ENCODE peak calls at places on chromosomes 13 and 19, in eight cellular contexts. M, I, R, S, K, O, H and Z are unnamed samples. For H3K4me1, the result is how much of the 10 kb centered on the place peaks cover.

GRCh38 chr13:88339271-88339741 is 668.1 kb downstream of the SLITRK5 start:
- DNase-seq in M (no peak), I (no peak), R (no peak), S (no peak), K (no peak), O (no peak), H (no peak), Z (no peak)

GRCh38 chr13:105462981-105463380 is 1072.5 kb downstream of the EFNB2 start:
- DNase-seq in M (no peak), I (no peak), R (no peak), S (no peak), K (peak), O (no peak), H (no peak), Z (no peak)

GRCh38 chr19:281156-281853 is 9.9 kb downstream of the PLPP2 start:
- DNase-seq in M (no peak), I (no peak), R (no peak), S (no peak), K (no peak), O (peak), H (no peak), Z (no peak)

GRCh38 chr19:47854459-47854858 is 4.6 kb upstream of the TPRX2 start:
- DNase-seq in M (no peak), I (no peak), R (no peak), S (no peak), K (no peak), O (no peak), H (no peak), Z (no peak)

GRCh38 chr19:6730153-6730804 is 7.1 kb downstream of the GPR108 start:
- DNase-seq in M (peak), I (no peak), R (no peak), S (peak), K (no peak), O (peak), H (peak), Z (peak)

GRCh38 chr13:36965767-36966166 is 33.4 kb downstream of the ALG5 start:
- DNase-seq in M (no peak), I (no peak), R (no peak), S (no peak), K (peak), O (no peak), H (no peak), Z (no peak)

GRCh38 chr13:113630296-113630695 is 27.7 kb downstream of the ATP4B start:
- DNase-seq in M (no peak), I (no peak), R (peak), S (peak), K (no peak), O (peak), H (no peak), Z (no peak)

GRCh38 chr19:49896863-49897621 is at the start of gene IL4I1:
- DNase-seq in M (no peak), I (peak), R (no peak), S (no peak), K (peak), O (no peak), H (no peak), Z (no peak)

GRCh38 chr13:66558511-66558910 is 671.6 kb downstream of the PCDH9 start:
- DNase-seq in M (no peak), I (no peak), R (no peak), S (no peak), K (peak), O (no peak), H (no peak), Z (no peak)

GRCh38 chr19:15218501-15218900 is 13.7 kb downstream of the EPHX3 start:
- DNase-seq in M (no peak), I (no peak), R (no peak), S (no peak), K (no peak), O (no peak), H (no peak), Z (no peak)

GRCh38 chr13:53921473-53921872 is 892.9 kb downstream of the OLFM4 start:
- DNase-seq in M (no peak), I (no peak), R (no peak), S (no peak), K (no peak), O (peak), H (no peak), Z (no peak)

GRCh38 chr19:1445185-1445931 is 4.6 kb upstream of the APC2 start:
- DNase-seq in M (peak), I (peak), R (peak), S (no peak), K (no peak), O (peak), H (peak), Z (peak)

GRCh38 chr19:49473868-49474544 is at the start of gene FLT3LG:
- DNase-seq in M (peak), I (peak), R (peak), S (peak), K (no peak), O (peak), H (peak), Z (peak)

GRCh38 chr13:107216046-107216715 is 648.2 kb upstream of the ARGLU1 start:
- DNase-seq in M (no peak), I (no peak), R (no peak), S (no peak), K (no peak), O (no peak), H (no peak), Z (peak)

GRCh38 chr13:20616059-20616797 is 49.3 kb downstream of the IFT88 start:
- DNase-seq in M (no peak), I (no peak), R (no peak), S (no peak), K (peak), O (no peak), H (no peak), Z (no peak)

GRCh38 chr13:75452564-75452963 is 29.4 kb downstream of the TBC1D4 start:
- DNase-seq in M (no peak), I (no peak), R (no peak), S (no peak), K (peak), O (no peak), H (no peak), Z (no peak)

GRCh38 chr13:69324109-69324886 is 783.3 kb upstream of the ATXN8OS start:
- DNase-seq in M (no peak), I (no peak), R (no peak), S (no peak), K (peak), O (no peak), H (no peak), Z (peak)

GRCh38 chr13:32503727-32504126 is 34.9 kb downstream of the N4BP2L2 start:
- DNase-seq in M (no peak), I (no peak), R (no peak), S (no peak), K (no peak), O (no peak), H (no peak), Z (no peak)

GRCh38 chr13:49976314-49977258 is 20.3 kb upstream of the TRIM13 start:
- DNase-seq in M (peak), I (peak), R (peak), S (peak), K (peak), O (peak), H (peak), Z (peak)

GRCh38 chr19:51016798-51017683 is 2.5 kb downstream of the KLK10 start:
- DNase-seq in M (peak), I (peak), R (no peak), S (no peak), K (no peak), O (peak), H (no peak), Z (peak)

GRCh38 chr19:40620161-40620485 is 19.0 kb downstream of the LTBP4 start:
- DNase-seq in M (no peak), I (no peak), R (no peak), S (no peak), K (peak), O (no peak), H (no peak), Z (no peak)

GRCh38 chr13:29502391-29503008 is 93.0 kb downstream of the SLC7A1 start:
- DNase-seq in M (no peak), I (no peak), R (no peak), S (no peak), K (no peak), O (peak), H (no peak), Z (no peak)

GRCh38 chr13:41139296-41139966 is 6.8 kb upstream of the KBTBD6 start:
- DNase-seq in M (no peak), I (no peak), R (no peak), S (no peak), K (peak), O (no peak), H (no peak), Z (no peak)

GRCh38 chr19:17079710-17080440 is 4.3 kb downstream of the MYO9B start:
- DNase-seq in M (peak), I (peak), R (peak), S (peak), K (peak), O (peak), H (peak), Z (no peak)

GRCh38 chr13:42660367-42660965 is 86.5 kb downstream of the TNFSF11 start:
- DNase-seq in M (no peak), I (no peak), R (no peak), S (no peak), K (no peak), O (no peak), H (no peak), Z (no peak)

GRCh38 chr19:2625434-2625833 is 77.1 kb downstream of the GNG7 start:
- DNase-seq in M (no peak), I (no peak), R (peak), S (peak), K (no peak), O (no peak), H (no peak), Z (no peak)
- H3K4me1 ChIP-seq in M (under half), I (under half), R (under half), S (under half), K (under half), O (under half), H (under half), Z (under half)

GRCh38 chr19:8208710-8209110 is 460 bp upstream of the CERS4 start:
- DNase-seq in M (peak), I (no peak), R (peak), S (no peak), K (no peak), O (peak), H (no peak), Z (no peak)
- H3K27ac ChIP-seq in M (peak), I (no peak), R (peak), S (peak), K (no peak), O (no peak), H (peak), Z (peak)

DNA sequence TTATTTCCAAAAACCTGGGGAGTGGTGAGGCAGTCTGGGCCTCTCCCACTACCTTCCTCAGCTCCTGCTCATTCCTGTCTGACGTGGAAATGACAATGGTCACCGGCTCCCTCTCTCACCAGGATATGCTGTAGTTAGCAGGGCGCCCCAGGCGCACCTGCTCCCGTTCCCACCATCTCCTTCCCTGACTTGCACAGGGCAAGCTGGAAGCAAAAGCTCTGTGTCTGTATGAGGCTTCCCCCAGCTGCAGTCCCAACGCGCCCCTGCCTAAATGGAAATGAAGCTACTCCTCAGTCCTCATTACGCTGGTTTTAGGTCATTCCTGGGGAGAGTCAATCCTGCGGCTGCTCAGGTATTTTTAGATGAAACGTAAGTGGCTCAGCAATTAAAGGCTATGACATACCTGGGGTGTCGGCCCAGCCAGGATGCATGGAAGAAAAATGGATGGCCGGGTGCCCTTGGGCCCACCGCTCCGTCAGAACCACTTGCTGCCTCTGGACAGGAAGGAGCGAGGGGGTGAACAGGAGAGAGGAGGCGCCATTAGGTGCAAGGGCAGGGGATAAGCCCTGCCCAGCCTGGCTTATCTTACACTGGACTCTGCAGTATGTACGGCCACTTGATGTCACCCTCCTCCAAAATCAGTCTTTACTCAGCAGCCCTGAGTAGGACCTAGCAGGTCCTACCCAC is 32.4 kb downstream of the DHRS12 start:
- DNase-seq in M (no peak), I (no peak), R (no peak), S (no peak), K (no peak), O (no peak), H (no peak), Z (no peak)
- H3K4me1 ChIP-seq in M (under half), I (under half), R (under half), S (under half), K (under half), O (under half), H (under half), Z (under half)

GRCh38 chr19:29845576-29846176 is 33.9 kb downstream of the CCNE1 start:
- DNase-seq in M (no peak), I (no peak), R (no peak), S (no peak), K (peak), O (peak), H (no peak), Z (peak)
- H3K27ac ChIP-seq in M (peak), I (peak), R (peak), S (peak), K (peak), O (peak), H (peak), Z (peak)

GRCh38 chr19:45097776-45098520 is 5.0 kb downstream of the PPP1R37 start:
- DNase-seq in M (no peak), I (no peak), R (peak), S (peak), K (peak), O (peak), H (peak), Z (no peak)

GRCh38 chr19:45100202-45100600 is 7.2 kb downstream of the PPP1R37 start:
- DNase-seq in M (no peak), I (no peak), R (no peak), S (no peak), K (no peak), O (no peak), H (no peak), Z (no peak)

GRCh38 chr19:45097450-45097775 is 4.4 kb downstream of the PPP1R37 start:
- DNase-seq in M (no peak), I (no peak), R (no peak), S (no peak), K (no peak), O (no peak), H (no peak), Z (no peak)

GRCh38 chr19:45099465-45100201 is 6.7 kb downstream of the PPP1R37 start:
- DNase-seq in M (no peak), I (no peak), R (no peak), S (no peak), K (no peak), O (peak), H (no peak), Z (no peak)

DNA sequence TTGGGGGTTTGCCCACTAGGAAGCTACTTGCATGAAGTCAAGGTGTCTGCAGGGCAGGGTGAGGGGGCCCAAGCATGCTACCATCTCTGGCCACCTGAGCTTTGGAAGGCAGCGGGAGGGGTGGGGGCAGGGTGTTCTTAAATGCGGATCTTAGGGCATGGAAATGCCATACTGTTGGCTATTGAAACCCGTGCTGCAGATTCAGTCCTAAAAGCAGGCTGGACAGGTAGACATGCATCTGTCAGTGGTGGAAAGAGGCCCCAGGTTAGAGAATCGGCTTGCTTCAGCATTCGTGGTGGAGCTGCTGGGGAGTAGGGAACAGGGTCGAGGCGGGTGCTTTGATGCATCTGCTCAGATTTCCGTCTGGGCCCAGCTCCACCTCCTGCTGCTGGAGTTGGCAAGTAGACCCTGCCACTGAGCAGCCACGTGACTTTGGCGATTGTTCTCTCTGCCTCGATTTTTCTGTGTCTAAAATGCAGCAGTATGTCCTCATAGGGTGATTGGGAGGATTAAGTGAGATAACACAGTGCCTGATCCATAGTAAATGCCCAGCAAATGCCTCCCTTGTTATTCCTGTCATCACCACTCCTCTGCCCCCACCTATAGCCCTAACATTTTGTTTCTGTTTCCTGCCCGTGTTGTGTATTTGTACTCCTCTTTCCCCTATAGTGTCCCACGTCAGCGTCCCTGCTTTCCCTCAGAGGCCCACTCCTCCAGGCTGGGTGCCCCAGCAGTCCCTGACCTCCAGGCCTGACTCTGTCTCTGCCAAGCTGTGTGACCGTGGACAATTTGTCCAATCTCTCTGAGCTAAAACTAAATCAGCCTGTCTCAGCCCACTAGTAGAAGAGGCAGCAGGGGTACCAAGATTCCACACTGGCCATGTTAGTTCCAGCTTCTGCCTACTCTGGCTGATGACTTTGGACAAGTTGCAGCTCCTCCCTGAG is 5.8 kb downstream of the PPP1R37 start:
- DNase-seq in M (no peak), I (no peak), R (peak), S (no peak), K (peak), O (peak), H (peak), Z (no peak)
- H3K4me1 ChIP-seq in M (under half), I (half or more), R (half or more), S (under half), K (half or more), O (half or more), H (under half), Z (under half)

DNA sequence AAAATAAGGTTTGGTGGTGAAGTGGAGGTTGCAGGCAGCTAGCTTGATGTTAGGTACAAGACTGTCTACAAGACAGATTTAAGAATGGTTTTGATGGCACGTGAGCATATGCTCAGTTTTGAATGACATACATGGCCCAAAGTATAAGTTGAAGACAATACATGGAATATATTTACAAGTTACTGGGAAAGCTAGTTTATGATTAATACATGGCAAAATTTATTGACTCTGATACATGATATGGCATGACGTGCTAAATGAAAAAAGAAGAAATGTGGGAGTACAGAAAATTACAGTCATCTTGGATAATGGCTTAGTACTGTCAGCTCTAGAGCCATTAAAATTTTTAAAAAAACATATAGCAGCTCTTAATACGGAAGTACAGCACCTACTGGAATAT is 4.4 kb downstream of the KLF5 start:
- DNase-seq in M (no peak), I (no peak), R (no peak), S (no peak), K (no peak), O (no peak), H (no peak), Z (no peak)
- H3K27ac ChIP-seq in M (no peak), I (no peak), R (no peak), S (no peak), K (no peak), O (no peak), H (no peak), Z (no peak)

GRCh38 chr19:10720607-10721125 is 2.8 kb downstream of the DNM2 start:
- DNase-seq in M (no peak), I (no peak), R (no peak), S (no peak), K (no peak), O (no peak), H (no peak), Z (no peak)
- H3K4me1 ChIP-seq in M (under half), I (under half), R (half or more), S (under half), K (under half), O (under half), H (under half), Z (under half)

DNA sequence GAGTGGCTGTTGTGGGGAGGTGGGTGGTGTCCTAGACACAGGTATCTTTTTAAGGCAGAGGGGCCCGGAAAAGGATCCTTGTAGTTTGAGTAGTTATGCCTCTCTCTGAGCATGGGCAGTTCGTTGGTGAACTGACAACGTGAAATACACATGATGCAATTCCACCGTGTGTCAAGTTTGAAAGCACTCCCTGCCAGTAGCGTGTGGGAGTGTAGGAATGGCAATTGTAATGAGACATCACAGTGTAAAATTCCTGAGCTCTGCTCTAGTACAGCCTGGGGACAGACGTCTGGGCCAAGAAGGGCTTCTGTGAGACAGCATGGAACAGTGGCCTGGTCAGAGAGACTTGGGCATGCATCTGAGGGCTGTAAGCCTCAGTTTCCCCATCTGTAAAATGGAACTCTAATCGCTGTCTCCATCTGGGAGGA is 10.4 kb upstream of the ASF1B start:
- DNase-seq in M (no peak), I (no peak), R (no peak), S (no peak), K (peak), O (no peak), H (peak), Z (no peak)
- H3K27ac ChIP-seq in M (no peak), I (no peak), R (no peak), S (no peak), K (no peak), O (no peak), H (no peak), Z (no peak)

DNA sequence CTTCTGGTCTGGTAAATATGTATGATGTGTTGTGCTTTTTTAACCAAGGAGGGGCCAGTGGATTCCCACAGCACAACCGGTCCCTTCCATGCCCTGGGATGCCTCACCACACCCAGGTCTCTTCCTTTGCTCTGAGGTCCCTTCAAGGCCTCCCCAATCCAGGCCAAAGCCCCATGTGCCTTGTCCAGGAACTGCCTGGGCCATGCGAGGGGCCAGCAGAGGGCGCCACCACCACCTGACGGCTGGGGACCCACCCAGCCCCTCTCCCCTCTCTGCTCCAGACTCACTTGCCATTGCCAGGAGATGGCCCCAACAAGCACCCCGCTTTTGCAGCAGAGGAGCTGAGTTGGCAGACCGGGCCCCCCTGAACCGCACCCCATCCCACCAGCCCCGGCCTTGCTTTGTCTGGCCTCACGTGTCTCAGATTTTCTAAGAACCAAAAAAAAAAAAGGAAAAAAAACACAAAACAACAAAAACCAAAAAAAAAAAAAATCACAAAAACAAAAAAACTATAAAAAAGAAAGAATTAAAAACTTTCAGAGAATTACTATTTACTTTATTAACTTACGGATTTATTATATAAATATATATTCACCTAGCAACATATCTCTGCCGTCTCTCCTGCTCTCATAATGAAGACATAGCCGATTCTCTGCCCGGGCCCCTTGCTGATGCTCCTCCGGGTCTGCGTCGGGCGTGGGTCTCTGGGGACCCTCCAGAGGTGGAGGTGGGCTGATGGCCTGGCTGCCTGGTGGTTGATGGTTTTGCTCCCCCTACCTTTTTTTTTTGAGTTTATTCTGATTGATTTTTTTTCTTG is 14.4 kb downstream of the CAPN12 start:
- DNase-seq in M (peak), I (peak), R (peak), S (peak), K (no peak), O (peak), H (peak), Z (peak)
- H3K4me1 ChIP-seq in M (under half), I (under half), R (half or more), S (under half), K (under half), O (under half), H (under half), Z (under half)